ENCODE peak calls at places on chromosomes 11 and 22, in four cellular contexts. C, U, G and S are unnamed samples.

GRCh38 chr22:32473388-32473952 is 1.1 kb upstream of the FBXO7 start:
- DNase-seq in C (peak; percentile 13), U (peak; percentile 80), G (no peak), S (peak; percentile 67)

GRCh38 chr11:82680252-82680651 is 53.4 kb downstream of the FAM181B start:
- DNase-seq in C (no peak), U (no peak), G (no peak), S (no peak)

GRCh38 chr11:125724125-125724524 is 22.0 kb upstream of the PATE1 start:
- DNase-seq in C (no peak), U (no peak), G (no peak), S (peak; percentile 36)

GRCh38 chr11:79313513-79313912 is 127.3 kb downstream of the TENM4 start:
- DNase-seq in C (no peak), U (peak; percentile 90), G (no peak), S (no peak)

GRCh38 chr11:79363261-79363660 is 77.6 kb downstream of the TENM4 start:
- DNase-seq in C (no peak), U (no peak), G (no peak), S (no peak)

GRCh38 chr11:34405079-34405858 is 33.5 kb upstream of the CAT start:
- DNase-seq in C (no peak), U (no peak), G (no peak), S (peak; percentile 62)

GRCh38 chr22:49942565-49943404 is 17.8 kb upstream of the PIM3 start:
- DNase-seq in C (no peak), U (no peak), G (no peak), S (no peak)

GRCh38 chr22:42334875-42335512 is 64.5 kb upstream of the TCF20 start:
- DNase-seq in C (no peak), U (no peak), G (no peak), S (no peak)

GRCh38 chr22:44426981-44427380 is 71.1 kb downstream of the RTL6 start:
- DNase-seq in C (no peak), U (no peak), G (no peak), S (no peak)

GRCh38 chr22:39209756-39210155 is 35.0 kb downstream of the PDGFB start:
- DNase-seq in C (no peak), U (no peak), G (no peak), S (no peak)

GRCh38 chr11:66718320-66718971 is 10.6 kb downstream of the SPTBN2 start:
- DNase-seq in C (no peak), U (no peak), G (peak; percentile 60), S (no peak)

GRCh38 chr11:9574556-9574805 is 1.0 kb downstream of the WEE1 start:
- DNase-seq in C (no peak), U (no peak), G (peak; percentile 34), S (peak; percentile 28)

GRCh38 chr11:121909571-121909970 is 206.4 kb downstream of the BLID start:
- DNase-seq in C (no peak), U (no peak), G (no peak), S (peak; percentile 26)

GRCh38 chr11:69640995-69641581 is at the start of gene CCND1:
- DNase-seq in C (peak; percentile 32), U (peak; percentile 55), G (peak; percentile 75), S (peak; percentile 94)

GRCh38 chr11:112174789-112175595 is at the start of gene BCO2:
- DNase-seq in C (peak; percentile 91), U (peak; percentile 92), G (peak; percentile 72), S (peak; percentile 82)

GRCh38 chr22:30874431-30875370 is 93.9 kb downstream of the MORC2 start:
- DNase-seq in C (no peak), U (no peak), G (no peak), S (no peak)

GRCh38 chr11:67651976-67652895 is 1.7 kb upstream of the ACY3 start:
- DNase-seq in C (no peak), U (no peak), G (no peak), S (no peak)